ENCODE peak calls at places on chromosomes 13 and 19, in five cellular contexts. I is M059J, F is mesothelial cell of epicardium, N is PC-3, A is T-helper 1 cell. P is an unnamed sample.

GRCh38 chr19:39405930-39406655 is 554 bp upstream of the ZFP36 start:
- DNase-seq in I (no peak), F (no peak), N (no peak), A (peak; percentile 80), P (no peak)

GRCh38 chr13:25803626-25804025 is 248.2 kb downstream of the SHISA2 start:
- DNase-seq in I (no peak), F (no peak), N (peak; percentile 77), A (no peak), P (no peak)

GRCh38 chr19:1253514-1254080 is 5.2 kb downstream of the MIDN start:
- DNase-seq in I (no peak), F (no peak), N (peak; percentile 56), A (no peak), P (peak; percentile 68)

GRCh38 chr19:57434386-57435061 is 601 bp upstream of the ZNF749 start:
- DNase-seq in I (no peak), F (no peak), N (no peak), A (no peak), P (no peak)

GRCh38 chr13:44350775-44351504 is 22.7 kb upstream of the SERP2 start:
- DNase-seq in I (no peak), F (no peak), N (no peak), A (no peak), P (peak; percentile 45)

GRCh38 chr19:33373701-33374405 is at the start of gene CEBPG:
- DNase-seq in I (peak; percentile 42), F (peak; percentile 73), N (peak; percentile 35), A (peak; percentile 43), P (peak; percentile 79)

GRCh38 chr13:32731576-32731975 is 145.3 kb downstream of the PDS5B start:
- DNase-seq in I (peak; percentile 9), F (no peak), N (peak; percentile 58), A (no peak), P (peak; percentile 41)

GRCh38 chr13:39353988-39354387 is 249.0 kb downstream of the LHFPL6 start:
- DNase-seq in I (peak; percentile 14), F (no peak), N (no peak), A (no peak), P (no peak)

GRCh38 chr19:29259153-29259552 is 46.2 kb upstream of the UQCRFS1 start:
- DNase-seq in I (peak; percentile 15), F (no peak), N (no peak), A (no peak), P (peak; percentile 42)

GRCh38 chr13:49597043-49597669 is 11.8 kb upstream of the RCBTB1 start:
- DNase-seq in I (no peak), F (no peak), N (no peak), A (no peak), P (no peak)

GRCh38 chr13:73803997-73804396 is 330.2 kb downstream of the KLF12 start:
- DNase-seq in I (peak; percentile 88), F (no peak), N (peak; percentile 62), A (no peak), P (peak; percentile 10)

GRCh38 chr13:90519157-90519556 is 828.3 kb upstream of the MIR17HG start:
- DNase-seq in I (no peak), F (no peak), N (no peak), A (no peak), P (no peak)

GRCh38 chr19:29687244-29687896 is 22.1 kb downstream of the PLEKHF1 start:
- DNase-seq in I (peak; percentile 88), F (no peak), N (peak; percentile 55), A (no peak), P (no peak)

GRCh38 chr13:48094781-48095502 is at the start of gene MED4:
- DNase-seq in I (peak; percentile 89), F (peak; percentile 99), N (peak; percentile 91), A (peak; percentile 94), P (peak; percentile 97)

P was measured in HT-29.